ENCODE peak calls at places on chromosomes 7 and 10, in four cellular contexts. O, C, A and E are unnamed samples.
A peak's percentile ranks its signal among the peaks of the same experiment; 100 is the strongest.

GRCh38 chr10:51147644-51148399 is 73.5 kb downstream of the PRKG1 start:
- DNase-seq in O (no peak), C (no peak), A (no peak), E (no peak)

GRCh38 chr7:118053353-118053752 is 130.6 kb upstream of the LSM8 start:
- DNase-seq in O (peak; percentile 49), C (no peak), A (peak; percentile 15), E (no peak)

GRCh38 chr10:133009218-133009954 is 67.0 kb upstream of the CFAP46 start:
- DNase-seq in O (peak; percentile 71), C (no peak), A (peak; percentile 35), E (peak; percentile 40)

GRCh38 chr7:106065560-106066500 is 46.3 kb downstream of the SYPL1 start:
- DNase-seq in O (peak; percentile 66), C (no peak), A (no peak), E (peak; percentile 35)

GRCh38 chr7:93004906-93005305 is 112.9 kb downstream of the SAMD9 start:
- DNase-seq in O (no peak), C (no peak), A (no peak), E (no peak)

GRCh38 chr7:47817922-47818321 is 130.3 kb downstream of the PKD1L1 start:
- DNase-seq in O (no peak), C (no peak), A (peak; percentile 27), E (peak; percentile 27)

GRCh38 chr10:94533027-94533426 is 12.6 kb upstream of the HELLS start:
- DNase-seq in O (no peak), C (no peak), A (no peak), E (no peak)

GRCh38 chr10:70551491-70551890 is 51.0 kb downstream of the PRF1 start:
- DNase-seq in O (no peak), C (no peak), A (no peak), E (no peak)

GRCh38 chr7:2698581-2699288 is 10.7 kb downstream of the AMZ1 start:
- DNase-seq in O (no peak), C (no peak), A (no peak), E (no peak)

GRCh38 chr7:30908681-30909080 is 3.0 kb upstream of the AQP1 start:
- DNase-seq in O (no peak), C (no peak), A (no peak), E (no peak)

GRCh38 chr7:2251841-2252771 is 10.1 kb downstream of the NUDT1 start:
- DNase-seq in O (no peak), C (no peak), A (no peak), E (no peak)

GRCh38 chr10:5259952-5260578 is 63.4 kb downstream of the AKR1C4 start:
- DNase-seq in O (no peak), C (no peak), A (no peak), E (no peak)

GRCh38 chr10:133004478-133004877 is 62.1 kb upstream of the CFAP46 start:
- DNase-seq in O (no peak), C (no peak), A (no peak), E (no peak)

GRCh38 chr7:27515933-27516332 is 146.8 kb downstream of the HIBADH start:
- DNase-seq in O (no peak), C (no peak), A (no peak), E (peak; percentile 75)

GRCh38 chr10:17240617-17241016 is 12.6 kb downstream of the VIM start:
- DNase-seq in O (no peak), C (no peak), A (no peak), E (no peak)

GRCh38 chr10:114545071-114545470 is 113.0 kb downstream of the ABLIM1 start:
- DNase-seq in O (no peak), C (no peak), A (no peak), E (peak; percentile 8)

GRCh38 chr10:121405096-121405495 is 193.1 kb downstream of the FGFR2 start:
- DNase-seq in O (no peak), C (peak; percentile 4), A (peak; percentile 11), E (no peak)

GRCh38 chr10:77087406-77087805 is 550.2 kb downstream of the KCNMA1 start:
- DNase-seq in O (no peak), C (no peak), A (no peak), E (no peak)

GRCh38 chr10:69497611-69498390 is 46.5 kb downstream of the TSPAN15 start:
- DNase-seq in O (peak; percentile 25), C (no peak), A (no peak), E (no peak)

GRCh38 chr10:44195120-44196007 is 189.5 kb downstream of the CXCL12 start:
- DNase-seq in O (peak; percentile 73), C (no peak), A (no peak), E (no peak)